ENCODE peak calls at places on chromosomes 2 and 18, in four cellular contexts. Y is endothelial cell of umbilical vein, P is Peyer's patch, Q is heart left ventricle. I is an unnamed sample.
A peak's percentile ranks its signal among the peaks of the same experiment; 100 is the strongest.

GRCh38 chr2:18531198-18531597 is 29.3 kb downstream of the RDH14 start:
- DNase-seq in Q (no peak), P (no peak), Y (no peak), I (no peak)

GRCh38 chr18:27120246-27120645 is 64.9 kb downstream of the CHST9 start:
- DNase-seq in Y (no peak), P (no peak), Q (no peak), I (no peak)

GRCh38 chr2:128911276-128911675 is 592.6 kb upstream of the HS6ST1 start:
- DNase-seq in Q (no peak), P (no peak), Y (no peak), I (no peak)

GRCh38 chr2:86224645-86225355 is 25.5 kb downstream of the MRPL35 start:
- DNase-seq in Y (no peak), P (no peak), Q (no peak), I (no peak)

GRCh38 chr2:233437439-233437955 is 83.2 kb downstream of the DGKD start:
- DNase-seq in Q (no peak), P (no peak), Y (no peak), I (no peak)

GRCh38 chr2:12824771-12825363 is 108.1 kb downstream of the TRIB2 start:
- DNase-seq in P (no peak), Q (peak; percentile 80), Y (no peak), I (no peak)

GRCh38 chr18:54247488-54248175 is 21.7 kb upstream of the POLI start:
- DNase-seq in Y (no peak), Q (no peak), P (no peak), I (no peak)

GRCh38 chr2:11977766-11978524 is 231.5 kb downstream of the LPIN1 start:
- DNase-seq in Q (no peak), Y (no peak), P (no peak), I (no peak)

GRCh38 chr2:237456200-237456731 is 30.8 kb upstream of the MLPH start:
- DNase-seq in Y (no peak), P (no peak), Q (peak; percentile 88), I (no peak)

GRCh38 chr2:113703404-113704299 is 52.8 kb downstream of the SLC35F5 start:
- DNase-seq in P (no peak), Y (no peak), Q (no peak), I (no peak)

GRCh38 chr18:49412673-49413072 is 47.8 kb downstream of the DYM start:
- DNase-seq in P (no peak), Q (no peak), Y (peak; percentile 35), I (no peak)

GRCh38 chr2:24932715-24933114 is 12.7 kb upstream of the ADCY3 start:
- DNase-seq in Q (no peak), Y (no peak), P (no peak), I (no peak)
- TF ChIP-seq POLR2A in Q (no peak), Y (no peak), P (no peak), I (no peak)

DNA sequence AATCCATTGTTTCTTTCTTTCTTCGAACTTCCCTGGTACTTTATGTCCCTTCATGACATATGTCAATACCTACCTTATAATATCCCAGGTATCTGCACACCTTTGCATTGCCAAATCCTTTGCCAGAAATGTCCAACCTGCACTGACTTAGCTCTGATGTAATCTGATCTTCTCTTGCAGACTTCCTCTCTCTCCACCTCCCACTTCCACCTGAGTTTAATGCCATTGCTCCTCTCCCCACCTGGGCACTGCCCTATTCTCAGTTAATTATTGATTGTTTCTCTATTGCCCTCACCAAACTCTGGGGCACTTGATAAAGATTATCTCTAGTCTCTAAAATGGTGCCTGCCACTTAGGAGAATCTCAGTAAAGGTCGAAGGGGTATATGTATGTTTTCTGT is 23.0 kb downstream of the ARHGAP15 start:
- DNase-seq in Q (no peak), P (no peak), Y (no peak), I (no peak)
- H3K4me1 ChIP-seq in Q (no peaks in the 10 kb centered on the region), P (no peaks in the 10 kb centered on the region), Y (no peaks in the 10 kb centered on the region), I (no peaks in the 10 kb centered on the region)

DNA sequence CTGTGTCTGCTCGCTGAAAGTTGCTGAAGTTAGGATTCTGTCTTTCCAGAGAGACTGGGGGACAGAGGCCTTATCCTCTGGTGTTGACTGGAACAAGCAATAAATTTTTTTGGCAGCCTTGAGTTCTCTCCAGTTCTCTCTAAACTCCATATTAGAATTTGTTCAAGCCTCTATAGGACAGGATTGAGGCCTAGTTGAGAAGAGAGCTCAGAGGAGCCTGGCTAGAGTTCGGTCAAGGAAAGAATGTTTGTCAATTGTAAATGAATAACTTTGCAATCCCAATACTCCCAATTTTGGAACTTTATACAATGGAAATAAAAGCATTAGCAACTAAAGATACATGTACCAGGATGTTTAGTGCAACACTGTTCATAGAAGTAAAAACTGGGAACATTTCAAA is 16.7 kb upstream of the RASGRP3 start:
- DNase-seq in Q (no peak), P (no peak), Y (no peak), I (no peak)
- H3K4me3 ChIP-seq in Q (no peak overlapping the region), P (no peak overlapping the region), Y (no peak overlapping the region), I (no peak overlapping the region)

DNA sequence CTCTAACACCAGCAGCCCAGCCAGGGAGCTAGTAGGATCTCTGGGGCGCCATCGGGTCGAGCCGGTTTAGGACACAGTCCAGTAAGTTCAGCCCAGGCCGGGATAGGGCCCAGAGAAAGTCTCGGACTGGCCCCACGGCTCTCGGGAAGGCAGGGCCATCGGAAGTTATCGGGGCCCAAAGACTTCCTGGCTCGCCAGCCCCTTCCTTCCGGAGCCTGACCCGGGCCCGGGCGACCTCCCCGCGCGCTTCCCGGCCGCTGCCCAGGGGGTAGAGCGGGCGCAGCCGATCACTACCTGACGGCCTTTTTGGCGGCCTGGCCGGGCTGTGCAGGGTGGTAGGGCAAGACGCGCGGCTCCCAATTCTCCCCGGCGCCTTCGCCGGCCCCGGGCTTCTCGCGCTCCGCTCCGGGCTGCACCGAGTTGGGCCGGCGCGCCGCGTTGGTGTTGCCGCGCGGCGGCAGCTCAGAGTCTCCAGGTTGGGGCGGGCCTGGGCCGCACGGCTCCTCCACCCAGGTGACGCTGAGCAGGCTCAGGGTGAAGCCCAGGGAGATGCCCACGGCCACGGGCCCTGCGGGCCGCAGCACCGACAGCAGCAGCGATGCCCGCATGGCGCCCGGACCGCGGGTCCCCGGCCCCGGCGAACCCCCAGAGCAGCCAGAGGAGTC is 546 bp downstream of the CHPF start:
- DNase-seq in P (no peak), Q (no peak), Y (peak; percentile 14), I (no peak)
- TF ChIP-seq POLR2A in P (no peak), Q (no peak), Y (no peak), I (no peak)